ENCODE peak calls at places on chromosomes 3 and 15, in six cellular contexts. G is pancreas, P is ovary, C is GM12865, O is omental fat pad, X is heart left ventricle. M is an unnamed sample.

GRCh38 chr3:29721789-29722188 is 440.9 kb downstream of the RBMS3 start:
- DNase-seq in G (no peak), P (no peak), C (no peak), O (no peak), X (no peak), M (no peak)

GRCh38 chr3:174337227-174337626 is 521.9 kb upstream of the NAALADL2 start:
- DNase-seq in G (no peak), P (no peak), C (no peak), O (no peak), X (no peak), M (no peak)

GRCh38 chr3:126373682-126374601 is 16.7 kb upstream of the KLF15 start:
- DNase-seq in G (no peak), P (peak; percentile 62), C (no peak), O (no peak), X (no peak), M (peak; percentile 64)

GRCh38 chr3:123740391-123740822 is 143.7 kb downstream of the MYLK start:
- DNase-seq in G (no peak), P (no peak), C (no peak), O (no peak), X (no peak), M (no peak)

GRCh38 chr15:75049392-75049791 is 26.0 kb downstream of the PPCDC start:
- DNase-seq in G (peak; percentile 94), P (peak; percentile 88), C (no peak), O (peak; percentile 44), X (peak; percentile 80), M (no peak)

GRCh38 chr15:68789921-68790575 is 30.6 kb downstream of the ANP32A start:
- DNase-seq in G (peak; percentile 33), P (no peak), C (no peak), O (no peak), X (no peak), M (no peak)

GRCh38 chr3:71166839-71167238 is 416.7 kb downstream of the FOXP1 start:
- DNase-seq in G (no peak), P (no peak), C (no peak), O (no peak), X (no peak), M (no peak)

GRCh38 chr15:41583795-41584194 is 24.8 kb downstream of the TYRO3 start:
- DNase-seq in G (no peak), P (no peak), C (no peak), O (no peak), X (no peak), M (no peak)

GRCh38 chr15:33773969-33774368 is 194.3 kb upstream of the CHRM5 start:
- DNase-seq in G (no peak), P (no peak), C (no peak), O (no peak), X (no peak), M (no peak)

GRCh38 chr3:21893250-21893649 is 142.2 kb upstream of the ZNF385D start:
- DNase-seq in G (no peak), P (no peak), C (no peak), O (no peak), X (no peak), M (no peak)

GRCh38 chr3:141239551-141240281 is 8.1 kb downstream of the PXYLP1 start:
- DNase-seq in G (no peak), P (no peak), C (no peak), O (no peak), X (no peak), M (no peak)

GRCh38 chr3:187277129-187277462 is 14.4 kb downstream of the MASP1 start:
- DNase-seq in G (no peak), P (no peak), C (no peak), O (no peak), X (no peak), M (no peak)

GRCh38 chr15:50124557-50125080 is 5.6 kb upstream of the ATP8B4 start:
- DNase-seq in G (no peak), P (no peak), C (no peak), O (no peak), X (no peak), M (no peak)

GRCh38 chr3:172201136-172201989 is 162.0 kb downstream of the FNDC3B start:
- DNase-seq in G (peak; percentile 66), P (peak; percentile 88), C (no peak), O (peak; percentile 51), X (peak; percentile 92), M (peak; percentile 12)

GRCh38 chr3:54969652-54970051 is 41.8 kb upstream of the LRTM1 start:
- DNase-seq in G (no peak), P (no peak), C (no peak), O (no peak), X (no peak), M (no peak)

GRCh38 chr3:188082040-188082439 is 71.9 kb upstream of the LPP start:
- DNase-seq in G (no peak), P (no peak), C (no peak), O (no peak), X (no peak), M (no peak)

GRCh38 chr15:52810346-52810745 is 20.2 kb upstream of the ONECUT1 start:
- DNase-seq in G (no peak), P (no peak), C (no peak), O (no peak), X (no peak), M (no peak)

GRCh38 chr15:70902105-70902504 is 9.5 kb downstream of the LRRC49 start:
- DNase-seq in G (no peak), P (no peak), C (no peak), O (no peak), X (no peak), M (no peak)

GRCh38 chr3:112675349-112675748 is 34.4 kb upstream of the CCDC80 start:
- DNase-seq in G (no peak), P (peak; percentile 37), C (no peak), O (no peak), X (no peak), M (no peak)

GRCh38 chr3:169772530-169772950 is 656 bp upstream of the MYNN start:
- DNase-seq in G (peak; percentile 79), P (peak; percentile 84), C (peak; percentile 84), O (no peak), X (peak; percentile 79), M (peak; percentile 86)

GRCh38 chr15:44536298-44536961 is 517 bp upstream of the EIF3J start:
- DNase-seq in G (peak; percentile 89), P (no peak), C (no peak), O (peak; percentile 51), X (peak; percentile 88), M (peak; percentile 61)

GRCh38 chr3:16319307-16319706 is 54.3 kb downstream of the OXNAD1 start:
- DNase-seq in G (no peak), P (no peak), C (peak; percentile 70), O (no peak), X (no peak), M (no peak)

GRCh38 chr3:11607816-11608215 is 35.9 kb downstream of the VGLL4 start:
- DNase-seq in G (no peak), P (no peak), C (no peak), O (no peak), X (no peak), M (no peak)

GRCh38 chr3:160134454-160134853 is 90.8 kb upstream of the C3orf80 start:
- DNase-seq in G (no peak), P (no peak), C (no peak), O (no peak), X (no peak), M (no peak)

GRCh38 chr3:160135850-160136249 is 89.4 kb upstream of the C3orf80 start:
- DNase-seq in G (no peak), P (no peak), C (peak; percentile 57), O (no peak), X (no peak), M (no peak)

GRCh38 chr3:160132226-160132625 is 93.0 kb upstream of the C3orf80 start:
- DNase-seq in G (no peak), P (no peak), C (no peak), O (no peak), X (no peak), M (no peak)

GRCh38 chr3:160134964-160135363 is 90.3 kb upstream of the C3orf80 start:
- DNase-seq in G (no peak), P (no peak), C (no peak), O (no peak), X (no peak), M (no peak)

GRCh38 chr3:160133757-160134156 is 91.5 kb upstream of the C3orf80 start:
- DNase-seq in G (no peak), P (no peak), C (no peak), O (no peak), X (no peak), M (no peak)
- TF ChIP-seq CTCF in G (no peak), P (no peak), C (peak; percentile 1), O (no peak), X (no peak), M (no peak)

GRCh38 chr3:72185549-72186484 is 400.9 kb upstream of the PROK2 start:
- DNase-seq in G (no peak), P (no peak), C (peak; percentile 53), O (no peak), X (no peak), M (no peak)

GRCh38 chr3:72189344-72189743 is 404.4 kb upstream of the PROK2 start:
- DNase-seq in G (no peak), P (no peak), C (no peak), O (no peak), X (no peak), M (no peak)

GRCh38 chr3:72186485-72186864 is 401.5 kb upstream of the PROK2 start:
- DNase-seq in G (no peak), P (no peak), C (no peak), O (no peak), X (no peak), M (no peak)

GRCh38 chr3:72190050-72190449 is 405.1 kb upstream of the PROK2 start:
- DNase-seq in G (no peak), P (no peak), C (no peak), O (no peak), X (no peak), M (no peak)

DNA sequence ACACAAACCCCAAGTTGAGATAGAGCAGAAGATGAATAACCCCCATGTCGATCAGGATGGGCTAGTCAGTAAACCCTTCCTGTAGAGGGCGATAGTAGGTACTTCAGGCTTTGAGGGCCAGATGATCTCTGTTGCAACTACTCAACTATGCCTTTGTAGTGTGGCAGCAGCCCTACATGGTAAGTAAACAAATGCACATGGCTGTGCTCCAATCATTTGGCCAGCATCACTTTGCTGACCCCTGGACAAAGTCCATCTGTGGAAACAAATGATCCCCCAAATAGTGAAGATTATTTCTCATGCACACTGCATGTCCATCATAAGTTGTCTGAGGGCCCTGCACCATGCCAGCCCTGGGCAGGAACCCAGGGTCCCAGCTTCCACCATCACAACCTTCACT is 402.2 kb upstream of the PROK2 start:
- DNase-seq in G (no peak), P (no peak), C (peak; percentile 46), O (no peak), X (no peak), M (no peak)
- TF ChIP-seq CTCF in G (no peak), P (no peak), C (peak; percentile 15), O (no peak), X (no peak), M (no peak)

DNA sequence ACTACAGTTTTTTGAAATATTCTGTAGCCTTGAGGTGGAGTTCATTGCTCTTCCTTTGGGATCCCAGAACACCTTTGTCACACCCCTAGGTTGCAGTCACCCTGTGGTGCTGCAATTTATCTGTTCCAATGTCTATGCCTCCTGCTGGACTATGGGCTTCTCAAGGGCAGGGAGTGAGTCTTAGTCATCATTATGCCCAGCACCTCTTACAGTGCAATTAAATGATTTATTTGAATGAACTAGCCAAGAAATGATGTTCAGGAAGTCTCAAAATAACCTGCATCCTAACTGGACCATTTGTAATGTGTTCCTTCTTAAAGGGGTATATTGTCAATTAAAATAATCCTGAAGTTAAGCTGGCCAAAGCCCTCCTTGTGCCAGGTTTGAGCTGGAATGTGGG is 28.5 kb downstream of the SHC4 start:
- DNase-seq in G (no peak), P (no peak), C (no peak), O (no peak), X (no peak), M (no peak)
- TF ChIP-seq CTCF in G (no peak), P (no peak), C (no peak), O (no peak), X (no peak), M (no peak)

GRCh38 chr15:51759557-51760070 is 8.2 kb downstream of the TMOD2 start:
- DNase-seq in G (no peak), P (peak; percentile 46), C (peak; percentile 33), O (no peak), X (peak; percentile 53), M (no peak)
- TF ChIP-seq CTCF in G (no peak), P (no peak), C (peak; percentile 50), O (no peak), X (peak; percentile 11), M (no peak)

M was measured in ascending aorta.